ENCODE peak calls at places on chromosome 4, in five cellular contexts. O, F, A, J and K are unnamed samples.

GRCh38 chr4:151043803-151044535 is 28.9 kb upstream of the LRBA start:
- DNase-seq in O (no peak), F (no peak), A (no peak), J (no peak), K (no peak)

GRCh38 chr4:150217192-150217591 is 138.9 kb downstream of the DCLK2 start:
- DNase-seq in O (no peak), F (no peak), A (no peak), J (no peak), K (no peak)

GRCh38 chr4:159520074-159520473 is 417.2 kb downstream of the RAPGEF2 start:
- DNase-seq in O (no peak), F (no peak), A (no peak), J (no peak), K (no peak)

GRCh38 chr4:104879854-104880253 is 266.8 kb upstream of the TET2 start:
- DNase-seq in O (no peak), F (no peak), A (no peak), J (no peak), K (no peak)

GRCh38 chr4:73189274-73189810 is 69.3 kb downstream of the ANKRD17 start:
- DNase-seq in O (no peak), F (no peak), A (no peak), J (no peak), K (no peak)

GRCh38 chr4:98653006-98653405 is 5.4 kb downstream of the TSPAN5 start:
- DNase-seq in O (no peak), F (no peak), A (no peak), J (no peak), K (no peak)

GRCh38 chr4:128228021-128228571 is 59.5 kb downstream of the PGRMC2 start:
- DNase-seq in O (no peak), F (no peak), A (no peak), J (no peak), K (no peak)

GRCh38 chr4:1010522-1011021 is 854 bp upstream of the FGFRL1 start:
- DNase-seq in O (peak; percentile 76), F (no peak), A (peak; percentile 40), J (peak; percentile 91), K (peak; percentile 48)

GRCh38 chr4:142413516-142413915 is 432.6 kb downstream of the INPP4B start:
- DNase-seq in O (no peak), F (no peak), A (no peak), J (no peak), K (no peak)

GRCh38 chr4:109091754-109092409 is 210.6 kb downstream of the COL25A1 start:
- DNase-seq in O (no peak), F (no peak), A (no peak), J (no peak), K (no peak)

GRCh38 chr4:140609548-140610425 is 41.0 kb upstream of the UCP1 start:
- DNase-seq in O (no peak), F (no peak), A (no peak), J (no peak), K (no peak)

GRCh38 chr4:150501019-150501727 is 80.8 kb upstream of the MAB21L2 start:
- DNase-seq in O (no peak), F (no peak), A (no peak), J (no peak), K (no peak)

GRCh38 chr4:478373-478772 is 20.6 kb downstream of the ZNF721 start:
- DNase-seq in O (no peak), F (no peak), A (no peak), J (no peak), K (no peak)

GRCh38 chr4:136634121-136634520 is 898.2 kb downstream of the PCDH18 start:
- DNase-seq in O (no peak), F (no peak), A (no peak), J (no peak), K (no peak)

GRCh38 chr4:38170800-38171199 is 210.6 kb downstream of the PTTG2 start:
- DNase-seq in O (no peak), F (no peak), A (no peak), J (no peak), K (no peak)

GRCh38 chr4:159224412-159224811 is 121.5 kb downstream of the RAPGEF2 start:
- DNase-seq in O (no peak), F (no peak), A (no peak), J (no peak), K (no peak)

GRCh38 chr4:98908703-98909262 is 20.1 kb downstream of the EIF4E start:
- DNase-seq in O (no peak), F (no peak), A (no peak), J (no peak), K (no peak)

GRCh38 chr4:37749398-37749988 is 63.3 kb upstream of the RELL1 start:
- DNase-seq in O (no peak), F (no peak), A (no peak), J (no peak), K (no peak)

GRCh38 chr4:1192091-1192492 is 19.7 kb upstream of the SPON2 start:
- DNase-seq in O (peak; percentile 83), F (no peak), A (no peak), J (peak; percentile 95), K (peak; percentile 90)

GRCh38 chr4:152181150-152181549 is 354.7 kb downstream of the FBXW7 start:
- DNase-seq in O (no peak), F (no peak), A (no peak), J (no peak), K (no peak)

GRCh38 chr4:140138428-140138827 is 15.6 kb downstream of the MAML3 start:
- DNase-seq in O (no peak), F (no peak), A (no peak), J (no peak), K (no peak)

GRCh38 chr4:125994024-125994423 is 679.3 kb downstream of the FAT4 start:
- DNase-seq in O (no peak), F (no peak), A (no peak), J (no peak), K (no peak)

GRCh38 chr4:152943673-152944072 is 7.5 kb downstream of the FHDC1 start:
- DNase-seq in O (no peak), F (no peak), A (no peak), J (no peak), K (no peak)

GRCh38 chr4:168868044-168868855 is 141.8 kb downstream of the CBR4 start:
- DNase-seq in O (no peak), F (no peak), A (no peak), J (no peak), K (no peak)

GRCh38 chr4:55397024-55397520 is 1.3 kb downstream of the TMEM165 start:
- DNase-seq in O (no peak), F (no peak), A (no peak), J (no peak), K (peak; percentile 40)

GRCh38 chr4:78622253-78622979 is 70.8 kb downstream of the ANXA3 start:
- DNase-seq in O (peak; percentile 32), F (no peak), A (no peak), J (no peak), K (no peak)

GRCh38 chr4:30719363-30720020 is 677 bp upstream of the PCDH7 start:
- DNase-seq in O (peak; percentile 40), F (no peak), A (peak; percentile 71), J (peak; percentile 80), K (no peak)

GRCh38 chr4:41433361-41433760 is 104.6 kb upstream of the LIMCH1 start:
- DNase-seq in O (no peak), F (no peak), A (no peak), J (no peak), K (no peak)

GRCh38 chr4:31442236-31442635 is 722.1 kb downstream of the PCDH7 start:
- DNase-seq in O (no peak), F (no peak), A (peak; percentile 53), J (no peak), K (no peak)

GRCh38 chr4:24024597-24024996 is 134.8 kb upstream of the PPARGC1A start:
- DNase-seq in O (no peak), F (no peak), A (no peak), J (no peak), K (no peak)

GRCh38 chr4:3249681-3250437 is 900 bp downstream of the MSANTD1 start:
- DNase-seq in O (no peak), F (no peak), A (no peak), J (peak; percentile 69), K (no peak)

GRCh38 chr4:140372607-140373327 is 679 bp upstream of the SCOC start:
- DNase-seq in O (peak; percentile 22), F (no peak), A (no peak), J (no peak), K (peak; percentile 24)

GRCh38 chr4:172149329-172149728 is 336.1 kb downstream of the GALNTL6 start:
- DNase-seq in O (no peak), F (no peak), A (no peak), J (no peak), K (no peak)

GRCh38 chr4:13678186-13678924 is 50.8 kb upstream of the BOD1L1 start:
- DNase-seq in O (no peak), F (no peak), A (no peak), J (no peak), K (no peak)

GRCh38 chr4:149715822-149716585 is 99.6 kb downstream of the IQCM start:
- DNase-seq in O (no peak), F (no peak), A (no peak), J (peak; percentile 56), K (no peak)

GRCh38 chr4:112170451-112170993 is 25.3 kb downstream of the FAM241A start:
- DNase-seq in O (no peak), F (no peak), A (no peak), J (no peak), K (no peak)

GRCh38 chr4:110628321-110629213 is 5.7 kb upstream of the PITX2 start:
- DNase-seq in O (no peak), F (no peak), A (peak; percentile 38), J (peak; percentile 49), K (no peak)

DNA sequence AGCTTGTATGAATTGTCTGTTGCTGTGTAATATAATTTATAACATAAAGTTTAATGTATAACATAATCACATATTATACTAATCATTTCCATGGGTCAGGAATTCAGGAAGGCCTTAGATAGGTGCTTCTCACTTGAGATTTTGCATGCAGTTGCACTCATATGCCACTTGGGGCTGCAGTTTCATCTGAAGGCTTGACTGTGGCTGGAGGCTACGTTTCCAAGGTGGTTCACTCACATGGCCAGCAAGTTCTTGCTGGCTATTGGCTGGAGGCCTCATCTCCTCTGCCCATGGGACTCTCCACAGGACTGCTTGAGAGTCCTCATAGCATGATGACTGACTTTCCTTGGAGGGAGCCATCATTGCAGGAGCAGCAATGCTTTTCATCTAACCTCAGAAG is 53.4 kb upstream of the STX18 start:
- DNase-seq in O (no peak), F (no peak), A (no peak), J (no peak), K (no peak)
- TF ChIP-seq CTCF in O (no peak), F (peak; percentile 24), A (no peak), J (no peak), K (no peak)

GRCh38 chr4:20987191-20987590 is 286.9 kb downstream of the PACRGL start:
- DNase-seq in O (no peak), F (no peak), A (no peak), J (no peak), K (no peak)
- TF ChIP-seq CTCF in O (no peak), F (no peak), A (no peak), J (no peak), K (no peak)

DNA sequence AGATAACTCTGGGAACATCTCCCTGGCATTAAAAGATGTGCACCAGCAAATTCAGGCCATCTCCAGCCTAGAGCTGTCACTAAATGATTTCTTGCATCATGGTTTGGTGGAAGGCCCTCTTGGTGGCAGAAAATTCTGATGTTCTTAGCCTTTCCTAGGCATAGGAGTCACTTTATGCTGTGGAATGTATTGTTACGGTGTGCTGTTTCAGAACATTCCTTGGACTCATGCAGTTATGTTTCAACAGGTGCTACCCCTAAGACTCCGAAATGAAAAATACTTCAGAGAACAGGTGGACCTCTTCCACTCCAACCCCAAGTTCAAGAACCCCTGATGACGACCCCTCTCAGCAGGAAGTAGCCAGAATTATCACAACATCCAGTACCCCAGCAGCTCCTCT is 20.3 kb upstream of the PAPSS1 start:
- DNase-seq in O (no peak), F (no peak), A (no peak), J (no peak), K (no peak)
- TF ChIP-seq CTCF in O (no peak), F (peak; percentile 36), A (no peak), J (no peak), K (no peak)

GRCh38 chr4:162461952-162462351 is 298.2 kb upstream of the FSTL5 start:
- DNase-seq in O (no peak), F (no peak), A (no peak), J (no peak), K (no peak)
- TF ChIP-seq CTCF in O (peak; percentile 45), F (peak; percentile 51), A (no peak), J (peak; percentile 8), K (no peak)